ENCODE peak calls at places on chromosomes 2 and 18, in ten cellular contexts. F, Z, R, P, S, T, Y, I, M and D are unnamed samples.

GRCh38 chr2:27085062-27085669 is 1.4 kb upstream of the KHK start:
- DNase-seq in T (peak; percentile 50), S (no peak), Y (no peak), P (no peak), M (no peak), F (no peak), I (no peak), R (no peak), Z (no peak), D (no peak)

GRCh38 chr2:175003875-175004729 is 1.1 kb downstream of the CHN1 start:
- DNase-seq in T (no peak), Z (no peak), Y (no peak), R (no peak), F (peak; percentile 81), I (no peak), P (no peak), M (no peak), S (peak; percentile 27), D (peak; percentile 55)

GRCh38 chr2:138432971-138433370 is 68.6 kb upstream of the SPOPL start:
- DNase-seq in S (no peak), P (no peak), Z (no peak), T (no peak), Y (no peak), M (no peak), R (no peak), F (no peak), I (no peak), D (no peak)

GRCh38 chr2:219403861-219404260 is 14.3 kb upstream of the DES start:
- DNase-seq in Z (no peak), Y (no peak), F (no peak), M (no peak), R (no peak), I (no peak), P (no peak), T (no peak), S (no peak), D (no peak)

GRCh38 chr18:10162340-10162739 is 248.5 kb downstream of the VAPA start:
- DNase-seq in T (no peak), P (no peak), Y (no peak), Z (no peak), M (no peak), R (no peak), I (no peak), F (no peak), S (no peak), D (no peak)

GRCh38 chr2:105617631-105618350 is 126.9 kb upstream of the NCK2 start:
- DNase-seq in M (no peak), Z (no peak), I (no peak), Y (no peak), R (no peak), P (no peak), S (no peak), F (no peak), T (no peak), D (peak; percentile 29)

GRCh38 chr2:74146929-74147728 is 583 bp downstream of the BOLA3 start:
- DNase-seq in P (no peak), Y (no peak), S (no peak), R (peak; percentile 73), T (no peak), I (peak; percentile 13), Z (no peak), F (no peak), M (no peak), D (peak; percentile 29)

GRCh38 chr2:57943271-57943670 is 103.3 kb upstream of the VRK2 start:
- DNase-seq in Z (no peak), S (no peak), F (no peak), R (no peak), M (no peak), I (peak; percentile 14), T (no peak), P (no peak), Y (no peak), D (no peak)

GRCh38 chr2:121196849-121197155 is 88.2 kb downstream of the TFCP2L1 start:
- DNase-seq in F (no peak), I (no peak), T (peak; percentile 71), Y (no peak), R (no peak), S (no peak), Z (no peak), P (no peak), M (no peak), D (no peak)

GRCh38 chr2:195533771-195534642 is 123.0 kb upstream of the SLC39A10 start:
- DNase-seq in I (peak; percentile 84), F (peak; percentile 53), P (no peak), R (peak; percentile 39), S (peak; percentile 59), M (no peak), T (no peak), Y (peak; percentile 29), Z (no peak), D (no peak)

GRCh38 chr2:71331581-71332412 is at the start of gene ZNF638:
- DNase-seq in R (peak; percentile 96), Y (peak; percentile 95), F (peak; percentile 97), T (peak; percentile 97), S (peak; percentile 96), M (peak; percentile 92), Z (peak; percentile 79), P (peak; percentile 93), I (peak; percentile 92), D (peak; percentile 97)

GRCh38 chr2:99152181-99152580 is 2.6 kb downstream of the TSGA10 start:
- DNase-seq in F (no peak), I (no peak), Y (no peak), T (no peak), R (no peak), P (no peak), Z (no peak), S (no peak), M (no peak), D (no peak)

GRCh38 chr18:54358495-54358793 is 738 bp downstream of the C18orf54 start:
- DNase-seq in S (no peak), Y (peak; percentile 16), Z (no peak), T (peak; percentile 71), R (no peak), F (no peak), M (no peak), P (no peak), I (peak; percentile 39), D (peak; percentile 27)

GRCh38 chr2:30675758-30676157 is 131.5 kb downstream of the CAPN13 start:
- DNase-seq in Z (no peak), Y (no peak), T (no peak), M (no peak), R (no peak), F (no peak), S (no peak), P (no peak), I (no peak), D (peak; percentile 48)

GRCh38 chr2:208642125-208642779 is 235.7 kb downstream of the PTH2R start:
- DNase-seq in Y (no peak), P (no peak), Z (no peak), T (no peak), S (no peak), I (no peak), F (no peak), M (no peak), R (no peak), D (no peak)

GRCh38 chr2:128305555-128306080 is 13.1 kb downstream of the HS6ST1 start:
- DNase-seq in F (no peak), M (no peak), Y (peak; percentile 9), T (peak; percentile 75), S (no peak), P (no peak), I (no peak), Z (no peak), R (peak; percentile 89), D (peak; percentile 78)
- H3K4me1 ChIP-seq in F (peaks cover 41% of the 10 kb centered on the region), M (peaks cover 21% of the 10 kb centered on the region), Y (peaks cover 82% of the 10 kb centered on the region), T (peaks cover 75% of the 10 kb centered on the region), S (peaks cover 21% of the 10 kb centered on the region), P (peaks cover 49% of the 10 kb centered on the region), I (peaks cover 45% of the 10 kb centered on the region), Z (peaks cover 21% of the 10 kb centered on the region), R (peaks cover 27% of the 10 kb centered on the region), D (peaks cover 59% of the 10 kb centered on the region)

DNA sequence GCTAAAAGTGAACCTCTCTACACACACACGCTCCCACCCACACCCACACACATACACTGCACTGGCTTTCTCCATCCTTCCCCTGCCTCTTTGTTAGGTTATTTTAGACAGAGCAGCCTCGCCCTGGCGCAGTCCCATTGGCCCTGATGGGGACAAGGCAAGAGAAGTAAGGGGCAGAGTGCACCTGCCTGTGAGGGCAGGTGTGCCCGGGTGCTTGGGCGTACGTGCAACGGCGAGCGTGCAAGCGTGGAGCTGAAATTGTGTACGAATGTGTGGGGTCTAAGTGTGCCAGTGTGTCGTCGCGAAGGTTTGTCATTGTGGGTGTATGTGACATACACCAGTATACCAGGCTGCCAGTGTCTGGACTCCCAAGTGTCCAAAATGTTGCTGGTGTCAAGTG is 514 bp downstream of the LRATD1 start:
- DNase-seq in Z (no peak), I (no peak), Y (no peak), F (peak; percentile 67), S (peak; percentile 9), M (no peak), R (no peak), T (peak; percentile 73), P (no peak), D (no peak)
- H3K4me3 ChIP-seq in Z (peak overlapping the region; percentile 51), I (peak overlapping the region; percentile 46), Y (peak overlapping the region; percentile 73), F (peak overlapping the region; percentile 85), S (peak overlapping the region; percentile 57), M (peak overlapping the region; percentile 29), R (no peak overlapping the region), T (peak overlapping the region; percentile 73), P (peak overlapping the region; percentile 45), D (no peak overlapping the region)

DNA sequence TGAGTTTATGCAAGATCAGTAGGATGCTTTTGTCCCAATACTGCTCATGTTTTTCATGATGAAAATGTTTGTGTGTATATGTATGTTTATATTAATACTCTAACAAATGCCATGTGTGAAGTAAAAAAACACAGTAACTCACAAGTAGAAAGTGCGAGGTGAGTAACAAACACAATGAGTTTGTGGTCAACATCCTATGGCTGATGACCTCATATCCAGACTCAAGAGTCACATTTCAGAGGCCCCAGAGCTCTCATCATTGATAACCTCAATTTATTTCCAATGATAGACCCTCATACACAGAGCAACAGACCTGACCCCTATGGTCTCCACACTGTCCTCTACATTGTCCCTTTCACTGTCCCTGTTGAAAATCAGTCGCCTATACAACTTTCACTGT is 34.5 kb downstream of the ZNF519 start:
- DNase-seq in I (no peak), S (no peak), F (no peak), P (no peak), R (no peak), T (no peak), M (no peak), Z (no peak), Y (no peak), D (no peak)
- H3K4me1 ChIP-seq in I (no peaks in the 10 kb centered on the region), S (no peaks in the 10 kb centered on the region), F (no peaks in the 10 kb centered on the region), P (no peaks in the 10 kb centered on the region), R (peaks cover 6% of the 10 kb centered on the region), T (no peaks in the 10 kb centered on the region), M (no peaks in the 10 kb centered on the region), Z (no peaks in the 10 kb centered on the region), Y (no peaks in the 10 kb centered on the region), D (no peaks in the 10 kb centered on the region)

DNA sequence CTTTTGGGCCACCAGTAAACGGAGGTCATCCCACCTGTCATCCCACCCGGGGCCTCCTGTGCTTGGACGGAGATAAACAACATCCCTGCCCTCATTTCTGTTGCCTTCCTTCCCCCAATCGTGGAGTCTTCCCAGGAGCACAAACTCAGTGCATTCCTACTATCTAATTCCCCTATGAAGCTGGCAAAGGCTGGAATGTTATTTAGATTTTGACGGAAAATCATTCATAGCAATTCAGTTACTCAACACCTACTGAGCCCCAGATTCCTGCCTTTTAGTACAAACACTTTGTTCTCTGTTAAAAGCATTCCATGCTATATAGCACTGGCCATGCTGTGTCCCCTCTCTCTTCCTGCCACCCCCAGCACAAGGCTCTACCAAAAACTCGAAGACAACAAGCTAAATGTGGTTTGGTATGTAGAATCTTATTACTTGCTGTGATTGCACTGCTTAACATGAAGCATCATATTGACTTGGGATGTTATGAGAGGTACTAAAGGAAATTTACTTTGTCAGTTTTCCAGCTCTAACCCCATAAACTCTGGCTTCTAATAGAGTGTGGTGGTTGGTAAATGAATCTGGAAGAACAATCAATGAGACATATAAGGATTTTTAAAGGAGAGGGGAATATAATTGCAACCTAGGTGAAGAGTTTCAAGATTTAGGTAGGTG is 32.3 kb upstream of the IMPA2 start:
- DNase-seq in Y (no peak), Z (no peak), F (peak; percentile 64), I (peak; percentile 26), P (no peak), S (no peak), R (no peak), T (no peak), M (no peak), D (no peak)
- H3K4me3 ChIP-seq in Y (no peak overlapping the region), Z (no peak overlapping the region), F (no peak overlapping the region), I (no peak overlapping the region), P (no peak overlapping the region), S (no peak overlapping the region), R (no peak overlapping the region), T (no peak overlapping the region), M (no peak overlapping the region), D (no peak overlapping the region)